ENCODE peak calls at places on chromosomes 12 and 14, in six cellular contexts. R is endothelial cell of umbilical vein, V is HepG2, W is A549, D is K562, M is H1. A is an unnamed sample.

GRCh38 chr12:43812926-43813325 is 6.8 kb upstream of the TWF1 start:
- DNase-seq in R (no peak), V (no peak), W (no peak), D (no peak), M (no peak), A (no peak)

GRCh38 chr12:46390881-46391280 is 18.3 kb upstream of the SLC38A2 start:
- DNase-seq in R (peak), V (peak), W (no peak), D (no peak), M (no peak), A (no peak)

GRCh38 chr14:34465069-34465859 is 3.2 kb upstream of the SPTSSA start:
- DNase-seq in R (peak), V (peak), W (no peak), D (peak), M (no peak), A (no peak)

GRCh38 chr12:1878214-1878613 is 40.2 kb downstream of the CACNA2D4 start:
- DNase-seq in R (no peak), V (no peak), W (no peak), D (no peak), M (no peak), A (no peak)

GRCh38 chr12:53532026-53532425 is 24.7 kb upstream of the NPFF start:
- DNase-seq in R (no peak), V (no peak), W (no peak), D (no peak), M (no peak), A (no peak)

GRCh38 chr12:110050927-110051326 is 2.6 kb upstream of the C12orf76 start:
- DNase-seq in R (no peak), V (no peak), W (no peak), D (no peak), M (no peak), A (no peak)

GRCh38 chr12:1933342-1933992 is 15.0 kb upstream of the CACNA2D4 start:
- DNase-seq in R (no peak), V (no peak), W (no peak), D (no peak), M (peak), A (no peak)

GRCh38 chr12:42187799-42188198 is 43.1 kb upstream of the GXYLT1 start:
- DNase-seq in R (no peak), V (no peak), W (no peak), D (no peak), M (no peak), A (no peak)

GRCh38 chr12:47855502-47855901 is 35.8 kb upstream of the HDAC7 start:
- DNase-seq in R (no peak), V (no peak), W (no peak), D (peak), M (no peak), A (no peak)

GRCh38 chr14:51337520-51337919 is 97.5 kb downstream of the TMX1 start:
- DNase-seq in R (no peak), V (no peak), W (no peak), D (no peak), M (no peak), A (no peak)

GRCh38 chr12:51886021-51886710 is 1.7 kb upstream of the ANKRD33 start:
- DNase-seq in R (peak), V (peak), W (peak), D (no peak), M (no peak), A (no peak)

GRCh38 chr12:100857418-100857817 is 62.8 kb downstream of the ANO4 start:
- DNase-seq in R (no peak), V (no peak), W (no peak), D (no peak), M (no peak), A (no peak)

GRCh38 chr12:54998958-54999510 is 14.5 kb upstream of the TESPA1 start:
- DNase-seq in R (peak), V (no peak), W (no peak), D (no peak), M (no peak), A (no peak)

GRCh38 chr12:89162704-89163261 is 189.5 kb downstream of the DUSP6 start:
- DNase-seq in R (peak), V (no peak), W (peak), D (no peak), M (no peak), A (no peak)

GRCh38 chr14:79376557-79376956 is 834.7 kb downstream of the DIO2 start:
- DNase-seq in R (no peak), V (no peak), W (no peak), D (no peak), M (no peak), A (no peak)

GRCh38 chr12:43292699-43293098 is 259.3 kb downstream of the ADAMTS20 start:
- DNase-seq in R (peak), V (no peak), W (no peak), D (no peak), M (no peak), A (no peak)

GRCh38 chr14:98931911-98932310 is 340.1 kb downstream of the BCL11B start:
- DNase-seq in R (no peak), V (no peak), W (no peak), D (no peak), M (no peak), A (no peak)

GRCh38 chr12:3972576-3972975 is 99.4 kb upstream of the PARP11 start:
- DNase-seq in R (no peak), V (no peak), W (no peak), D (no peak), M (peak), A (no peak)

GRCh38 chr12:67517181-67517887 is 131.2 kb upstream of the DYRK2 start:
- DNase-seq in R (no peak), V (no peak), W (peak), D (no peak), M (no peak), A (no peak)

GRCh38 chr12:32541754-32542374 is 137.2 kb upstream of the DNM1L start:
- DNase-seq in R (peak), V (peak), W (no peak), D (no peak), M (no peak), A (no peak)

GRCh38 chr14:54474232-54474793 is 14.5 kb downstream of the GMFB start:
- DNase-seq in R (no peak), V (no peak), W (no peak), D (no peak), M (no peak), A (no peak)

GRCh38 chr12:70609739-70610491 is 27.3 kb downstream of the PTPRB start:
- DNase-seq in R (peak), V (no peak), W (peak), D (peak), M (peak), A (peak)

GRCh38 chr12:118103231-118103600 is 595 bp downstream of the VSIG10 start:
- DNase-seq in R (peak), V (no peak), W (peak), D (no peak), M (peak), A (no peak)

GRCh38 chr12:22653075-22653474 is 28.1 kb downstream of the ETNK1 start:
- DNase-seq in R (peak), V (no peak), W (no peak), D (no peak), M (no peak), A (no peak)

GRCh38 chr14:104888489-104889373 is 23.7 kb downstream of the CEP170B start:
- DNase-seq in R (no peak), V (no peak), W (no peak), D (no peak), M (peak), A (no peak)

GRCh38 chr12:55060470-55060869 is 40.7 kb downstream of the NEUROD4 start:
- DNase-seq in R (no peak), V (no peak), W (no peak), D (peak), M (no peak), A (no peak)

GRCh38 chr12:124774054-124774461 is 89.6 kb downstream of the SCARB1 start:
- DNase-seq in R (no peak), V (no peak), W (no peak), D (no peak), M (no peak), A (no peak)

GRCh38 chr12:115988193-115988592 is 289.3 kb downstream of the MED13L start:
- DNase-seq in R (peak), V (no peak), W (no peak), D (no peak), M (no peak), A (no peak)

GRCh38 chr12:14193623-14194022 is 171.9 kb upstream of the ATF7IP start:
- DNase-seq in R (no peak), V (no peak), W (no peak), D (no peak), M (no peak), A (peak)
- TF ChIP-seq JUN in R (no peak), V (no peak), W (no peak), D (no peak), M (no peak), A (no peak)

GRCh38 chr12:131915774-131916173 is 13.3 kb upstream of the PUS1 start:
- DNase-seq in R (no peak), V (no peak), W (no peak), D (no peak), M (no peak), A (no peak)

GRCh38 chr12:131914179-131914702 is 14.8 kb upstream of the PUS1 start:
- DNase-seq in R (no peak), V (no peak), W (no peak), D (no peak), M (no peak), A (no peak)

GRCh38 chr12:131916306-131917138 is 12.6 kb upstream of the PUS1 start:
- DNase-seq in R (no peak), V (no peak), W (no peak), D (no peak), M (no peak), A (no peak)

GRCh38 chr12:131913666-131914065 is 15.4 kb upstream of the PUS1 start:
- DNase-seq in R (no peak), V (no peak), W (no peak), D (no peak), M (no peak), A (no peak)

DNA sequence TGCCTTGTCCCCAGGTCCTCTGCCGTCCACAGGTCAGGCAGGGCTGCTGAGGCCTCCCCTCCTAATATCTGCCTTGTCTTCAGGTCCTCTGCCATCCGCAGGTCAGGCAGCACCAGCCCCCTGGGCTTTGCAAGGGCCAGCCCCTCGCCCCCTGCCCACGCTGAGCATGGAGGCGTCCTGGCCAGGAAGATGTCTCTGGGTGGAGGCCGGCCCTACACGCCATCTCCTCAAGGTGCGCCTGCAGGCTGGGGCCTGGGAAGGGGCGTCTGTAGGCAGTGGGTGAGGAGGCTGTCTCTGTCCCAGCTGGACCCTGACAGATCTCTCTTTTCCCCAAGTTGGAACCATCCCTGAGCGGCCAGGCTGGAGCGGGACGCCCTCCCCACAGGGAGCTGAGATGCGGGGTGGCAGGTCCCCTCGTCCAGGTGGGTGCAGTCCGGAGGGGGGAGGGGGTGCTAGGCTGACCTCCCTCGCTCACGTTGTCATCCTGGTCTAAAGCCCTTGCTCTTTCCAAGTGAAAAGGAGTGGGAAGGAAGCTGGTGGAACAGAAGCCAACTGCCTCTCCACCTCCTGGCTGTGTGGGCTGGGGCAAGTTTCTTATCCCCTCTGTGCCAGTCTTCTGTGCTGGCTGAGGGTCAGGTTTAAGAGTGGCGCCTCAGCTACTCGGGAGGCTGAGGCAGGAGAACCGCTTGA is 13.9 kb upstream of the PUS1 start:
- DNase-seq in R (no peak), V (no peak), W (no peak), D (no peak), M (no peak), A (no peak)
- TF ChIP-seq JUN in R (no peak), V (no peak), W (no peak), D (no peak), M (no peak), A (no peak)

GRCh38 chr14:81927069-81927468 is 393.4 kb upstream of the SEL1L start:
- DNase-seq in R (no peak), V (no peak), W (no peak), D (no peak), M (no peak), A (no peak)
- TF ChIP-seq JUN in R (no peak), V (no peak), W (no peak), D (no peak), M (no peak), A (no peak)

GRCh38 chr12:58544281-58544680 is 376.0 kb downstream of the LRIG3 start:
- DNase-seq in R (no peak), V (no peak), W (no peak), D (no peak), M (no peak), A (no peak)
- TF ChIP-seq JUN in R (no peak), V (no peak), W (no peak), D (no peak), M (no peak), A (no peak)

A was measured in WTC11.